ENCODE peak calls at places on chromosomes 7 and 10, in four cellular contexts. J is naive thymus-derived CD8-positive, alpha-beta T cell; P is BJ; I is AG08396. X is an unnamed sample.

GRCh38 chr10:77533887-77534278 is 103.7 kb downstream of the KCNMA1 start:
- DNase-seq in P (no peak), J (no peak), I (no peak), X (peak)

GRCh38 chr7:154720016-154720415 is 282.9 kb downstream of the PAXIP1 start:
- DNase-seq in I (no peak), J (no peak), P (no peak), X (no peak)

GRCh38 chr7:85074-85945 is 107.1 kb upstream of the FAM20C start:
- DNase-seq in P (no peak), J (no peak), I (peak), X (peak)

GRCh38 chr10:131576341-131577177 is 265.0 kb upstream of the TCERG1L start:
- DNase-seq in J (no peak), I (no peak), P (no peak), X (no peak)

GRCh38 chr7:119515214-119515613 is 757.8 kb upstream of the KCND2 start:
- DNase-seq in P (no peak), J (no peak), I (no peak), X (no peak)

GRCh38 chr10:88064608-88065383 is 201.4 kb downstream of the PTEN start:
- DNase-seq in I (no peak), P (no peak), J (peak), X (peak)

GRCh38 chr7:70417061-70417655 is 714.8 kb upstream of the GALNT17 start:
- DNase-seq in J (no peak), P (no peak), I (no peak), X (no peak)

GRCh38 chr7:26646666-26647065 is 217.7 kb downstream of the SKAP2 start:
- DNase-seq in J (no peak), I (no peak), P (no peak), X (no peak)

GRCh38 chr10:76111404-76111803 is 680.0 kb downstream of the LRMDA start:
- DNase-seq in J (no peak), I (no peak), P (no peak), X (no peak)

GRCh38 chr10:18523025-18523424 is 128.4 kb downstream of the NSUN6 start:
- DNase-seq in J (no peak), P (no peak), I (no peak), X (no peak)

GRCh38 chr10:4807803-4808507 is 18.1 kb upstream of the AKR1E2 start:
- DNase-seq in P (peak), J (no peak), I (peak), X (peak)

GRCh38 chr7:45199506-45199905 is 41.9 kb downstream of the RAMP3 start:
- DNase-seq in I (no peak), J (no peak), P (no peak), X (no peak)